ENCODE peak calls at places on chromosomes 7 and 10, in four cellular contexts. K, X, C and R are unnamed samples.

GRCh38 chr7:112080441-112080840 is 125.8 kb downstream of the DOCK4 start:
- DNase-seq in X (no peak), K (no peak), C (peak), R (no peak)

GRCh38 chr7:109964780-109965179 is 1126.1 kb upstream of the LRRN3 start:
- DNase-seq in K (no peak), C (no peak), X (no peak), R (no peak)

GRCh38 chr10:130814610-130815009 is 496.9 kb downstream of the TCERG1L start:
- DNase-seq in K (no peak), C (no peak), X (no peak), R (no peak)

GRCh38 chr10:110387983-110388681 is 83.4 kb upstream of the SMNDC1 start:
- DNase-seq in X (no peak), C (peak), K (no peak), R (no peak)

GRCh38 chr10:74755273-74755672 is 71.1 kb upstream of the KAT6B start:
- DNase-seq in K (no peak), X (no peak), C (no peak), R (no peak)

GRCh38 chr10:54063514-54063913 is 737.5 kb downstream of the PCDH15 start:
- DNase-seq in K (no peak), C (no peak), X (no peak), R (peak)

GRCh38 chr7:17239046-17239445 is 59.4 kb upstream of the AHR start:
- DNase-seq in C (no peak), K (no peak), X (no peak), R (no peak)

GRCh38 chr10:78700816-78701520 is 367.8 kb upstream of the ZMIZ1 start:
- DNase-seq in C (no peak), K (no peak), X (no peak), R (no peak)

GRCh38 chr7:6480323-6480660 is 32.5 kb upstream of the DAGLB start:
- DNase-seq in K (no peak), C (no peak), X (no peak), R (no peak)

GRCh38 chr10:13219685-13220670 is 14.2 kb downstream of the UCMA start:
- DNase-seq in X (no peak), C (peak), K (peak), R (peak)

GRCh38 chr7:44266526-44266925 is 58.9 kb downstream of the CAMK2B start:
- DNase-seq in X (no peak), C (no peak), K (no peak), R (no peak)

GRCh38 chr10:18261063-18261462 is 120.8 kb downstream of the CACNB2 start:
- DNase-seq in K (no peak), X (no peak), C (no peak), R (no peak)

DNA sequence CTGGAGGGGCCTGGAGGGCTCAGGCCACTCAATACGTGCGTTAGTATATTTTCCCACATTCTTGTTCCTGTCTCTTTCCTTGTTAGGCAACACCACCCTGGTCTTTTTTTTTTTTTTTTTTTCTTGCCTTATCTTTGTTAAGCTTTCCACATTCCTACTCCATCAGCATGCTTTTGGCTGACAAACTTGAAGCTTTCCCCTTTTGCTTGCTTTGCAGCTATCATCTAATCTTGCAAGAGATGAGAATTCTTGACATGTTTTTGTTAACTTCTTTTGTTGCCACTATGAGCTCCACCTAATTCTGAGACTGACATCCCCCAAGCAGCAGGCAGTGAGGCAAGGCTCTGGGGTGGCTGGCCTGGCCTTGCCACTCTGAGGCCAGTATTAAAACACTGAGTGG is 52.5 kb upstream of the NRP1 start:
- DNase-seq in C (no peak), X (no peak), K (no peak), R (no peak)
- TF ChIP-seq JUND in C (no peak), X (no peak), K (no peak), R (no peak)

GRCh38 chr7:151876112-151876898 is 610 bp downstream of the PRKAG2 start:
- DNase-seq in X (peak), K (no peak), C (no peak), R (peak)
- TF ChIP-seq JUND in X (no peak), K (no peak), C (no peak), R (no peak)

GRCh38 chr10:15455456-15455855 is 84.4 kb upstream of the FAM171A1 start:
- DNase-seq in K (no peak), X (no peak), C (no peak), R (no peak)

GRCh38 chr10:15459218-15459617 is 88.1 kb upstream of the FAM171A1 start:
- DNase-seq in C (no peak), K (no peak), X (no peak), R (no peak)

GRCh38 chr10:15453921-15454320 is 82.8 kb upstream of the FAM171A1 start:
- DNase-seq in X (no peak), C (no peak), K (no peak), R (no peak)

GRCh38 chr10:15460661-15461060 is 89.6 kb upstream of the FAM171A1 start:
- DNase-seq in X (no peak), K (no peak), C (no peak), R (no peak)

GRCh38 chr10:15457382-15457781 is 86.3 kb upstream of the FAM171A1 start:
- DNase-seq in C (no peak), X (no peak), K (no peak), R (no peak)
- TF ChIP-seq JUND in C (no peak), X (no peak), K (no peak), R (no peak)

GRCh38 chr10:116324951-116325635 is 845 bp downstream of the CCDC172 start:
- DNase-seq in C (no peak), K (no peak), X (no peak), R (no peak)
- TF ChIP-seq JUND in C (no peak), K (no peak), X (no peak), R (no peak)